ENCODE peak calls at places on chromosomes 11 and 22, in ten cellular contexts. E, Y, P, R, X, M, J, K, C and I are unnamed samples.

GRCh38 chr11:15627560-15627959 is 512.8 kb downstream of the INSC start:
- DNase-seq in E (peak; percentile 31), Y (no peak), P (peak; percentile 74), R (peak; percentile 2), X (peak; percentile 44), M (no peak), J (peak; percentile 70), K (no peak), C (no peak), I (no peak)

GRCh38 chr11:120180571-120181445 is 30.0 kb upstream of the OAF start:
- DNase-seq in E (peak; percentile 20), Y (peak; percentile 86), P (peak; percentile 90), R (peak; percentile 16), X (peak; percentile 98), M (peak; percentile 65), J (peak; percentile 85), K (peak; percentile 17), C (no peak), I (no peak)

GRCh38 chr11:1116666-1117390 is 40.9 kb upstream of the MUC5AC start:
- DNase-seq in E (no peak), Y (no peak), P (no peak), R (no peak), X (no peak), M (no peak), J (no peak), K (no peak), C (no peak), I (no peak)

GRCh38 chr11:117945047-117945820 is 16.0 kb upstream of the TMPRSS13 start:
- DNase-seq in E (no peak), Y (peak; percentile 53), P (no peak), R (no peak), X (no peak), M (no peak), J (no peak), K (no peak), C (no peak), I (no peak)

GRCh38 chr11:26953770-26954392 is 40.0 kb upstream of the FIBIN start:
- DNase-seq in E (peak; percentile 48), Y (no peak), P (peak; percentile 72), R (no peak), X (peak; percentile 74), M (no peak), J (peak; percentile 78), K (no peak), C (no peak), I (no peak)

GRCh38 chr11:62391642-62392425 is 27.0 kb upstream of the SCGB1A1 start:
- DNase-seq in E (no peak), Y (no peak), P (no peak), R (no peak), X (no peak), M (no peak), J (no peak), K (no peak), C (peak; percentile 13), I (no peak)

GRCh38 chr11:11770921-11771484 is 70.8 kb upstream of the USP47 start:
- DNase-seq in E (no peak), Y (no peak), P (no peak), R (no peak), X (no peak), M (no peak), J (no peak), K (no peak), C (no peak), I (no peak)

GRCh38 chr11:115182282-115182952 is 321.8 kb downstream of the CADM1 start:
- DNase-seq in E (no peak), Y (no peak), P (no peak), R (no peak), X (no peak), M (no peak), J (no peak), K (no peak), C (no peak), I (no peak)

GRCh38 chr22:27857441-27857840 is 55.9 kb upstream of the MN1 start:
- DNase-seq in E (peak; percentile 24), Y (no peak), P (peak; percentile 72), R (no peak), X (peak; percentile 85), M (no peak), J (peak; percentile 51), K (no peak), C (no peak), I (no peak)

DNA sequence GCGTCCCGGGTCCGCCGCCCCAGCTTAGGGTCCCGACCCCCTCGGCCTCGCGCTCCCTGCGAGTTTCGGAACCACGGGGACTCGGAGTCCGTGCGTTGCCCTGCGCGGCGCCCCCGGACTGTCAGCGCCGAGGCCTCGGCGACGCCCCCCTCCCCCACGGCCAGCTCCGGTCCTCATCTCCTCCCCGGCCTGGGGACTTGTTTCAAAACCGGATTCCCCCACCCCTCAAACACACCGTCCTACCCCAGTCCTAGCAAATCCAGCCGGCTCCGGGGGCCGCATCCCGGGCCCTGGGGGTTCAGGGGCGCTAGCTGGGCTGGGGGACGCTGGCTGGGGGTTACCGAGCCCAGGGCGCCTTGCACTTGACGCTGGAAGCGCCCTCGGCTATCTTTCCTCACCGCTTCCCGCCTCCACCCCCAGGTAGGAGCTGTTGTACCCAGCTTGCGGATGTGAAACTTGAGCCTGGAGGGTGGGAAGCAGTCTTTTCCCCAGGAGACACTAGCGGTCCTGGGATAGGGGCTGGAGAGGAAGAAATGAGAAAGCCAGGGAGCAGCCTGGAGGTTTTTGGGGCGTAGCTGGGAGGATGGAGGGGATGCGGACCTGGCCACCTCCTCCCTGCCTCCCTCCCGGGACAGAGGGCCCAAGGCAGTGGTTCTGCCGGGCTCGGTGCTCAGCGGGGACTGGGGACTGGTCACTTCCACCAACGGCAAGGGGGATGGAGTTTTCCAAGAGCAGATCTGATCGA is 560 bp downstream of the FBLN1 start:
- DNase-seq in E (peak; percentile 34), Y (peak; percentile 76), P (no peak), R (no peak), X (peak; percentile 44), M (peak; percentile 68), J (no peak), K (no peak), C (no peak), I (no peak)
- H3K4me1 ChIP-seq in E (peaks cover 22% of the 10 kb centered on the region), Y (peaks cover 27% of the 10 kb centered on the region), P (peaks cover 25% of the 10 kb centered on the region), R (no peaks in the 10 kb centered on the region), X (peaks cover 24% of the 10 kb centered on the region), M (peaks cover 30% of the 10 kb centered on the region), J (peaks cover 2% of the 10 kb centered on the region), K (no peaks in the 10 kb centered on the region), C (no peaks in the 10 kb centered on the region), I (no peaks in the 10 kb centered on the region)

GRCh38 chr11:72816404-72816990 is 2.3 kb downstream of the ATG16L2 start:
- DNase-seq in E (no peak), Y (no peak), P (peak; percentile 18), R (no peak), X (no peak), M (no peak), J (no peak), K (no peak), C (no peak), I (no peak)
- H3K9ac ChIP-seq in E (no peak overlapping the region), Y (no peak overlapping the region), P (no peak overlapping the region), R (no peak overlapping the region), X (no peak overlapping the region), M (no peak overlapping the region), J (no peak overlapping the region), K (no peak overlapping the region), C (no peak overlapping the region), I (no peak overlapping the region)

GRCh38 chr22:36340621-36341020 is 47.1 kb downstream of the MYH9 start:
- DNase-seq in E (no peak), Y (peak; percentile 38), P (no peak), R (no peak), X (no peak), M (no peak), J (no peak), K (no peak), C (peak; percentile 38), I (no peak)

GRCh38 chr22:36343070-36343719 is 44.6 kb downstream of the MYH9 start:
- DNase-seq in E (no peak), Y (no peak), P (no peak), R (no peak), X (no peak), M (no peak), J (no peak), K (no peak), C (no peak), I (no peak)

GRCh38 chr22:36341640-36342041 is 46.1 kb downstream of the MYH9 start:
- DNase-seq in E (no peak), Y (no peak), P (no peak), R (no peak), X (no peak), M (no peak), J (no peak), K (no peak), C (no peak), I (no peak)

GRCh38 chr22:36344106-36344827 is 43.5 kb downstream of the MYH9 start:
- DNase-seq in E (no peak), Y (no peak), P (no peak), R (no peak), X (no peak), M (no peak), J (no peak), K (no peak), C (no peak), I (no peak)

GRCh38 chr22:36343720-36344105 is 44.1 kb downstream of the MYH9 start:
- DNase-seq in E (no peak), Y (no peak), P (no peak), R (no peak), X (no peak), M (no peak), J (no peak), K (no peak), C (no peak), I (no peak)
- H3K4me1 ChIP-seq in E (peaks cover 68% of the 10 kb centered on the region), Y (peaks cover 13% of the 10 kb centered on the region), P (peaks cover 28% of the 10 kb centered on the region), R (no peaks in the 10 kb centered on the region), X (peaks cover 13% of the 10 kb centered on the region), M (peaks cover 17% of the 10 kb centered on the region), J (peaks cover 44% of the 10 kb centered on the region), K (peaks cover 21% of the 10 kb centered on the region), C (no peaks in the 10 kb centered on the region), I (peaks cover 17% of the 10 kb centered on the region)

GRCh38 chr11:73227571-73228211 is 9.6 kb downstream of the P2RY2 start:
- DNase-seq in E (peak; percentile 81), Y (no peak), P (no peak), R (peak; percentile 96), X (no peak), M (no peak), J (no peak), K (peak; percentile 88), C (peak; percentile 44), I (no peak)
- H3K9ac ChIP-seq in E (no peak overlapping the region), Y (no peak overlapping the region), P (no peak overlapping the region), R (no peak overlapping the region), X (no peak overlapping the region), M (no peak overlapping the region), J (no peak overlapping the region), K (no peak overlapping the region), C (no peak overlapping the region), I (no peak overlapping the region)

DNA sequence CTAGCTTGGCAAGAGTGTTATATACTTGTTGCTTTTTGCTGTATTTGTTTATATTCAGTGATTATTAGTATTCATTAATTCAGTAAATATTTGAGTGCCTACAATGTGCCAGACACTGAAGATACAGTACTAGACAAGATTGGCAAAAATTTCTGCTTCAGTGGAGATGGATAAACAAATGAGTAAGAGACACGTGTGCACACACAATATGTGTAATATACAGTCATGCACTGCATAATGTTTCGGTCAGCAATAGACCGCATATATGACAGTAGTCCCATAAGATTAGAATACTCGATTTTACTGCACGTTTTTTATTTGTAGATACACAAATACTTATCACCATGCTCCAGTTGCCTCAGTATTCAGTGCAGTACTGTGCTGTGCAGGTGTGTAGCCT is 104.9 kb upstream of the GAL start:
- DNase-seq in E (no peak), Y (no peak), P (peak; percentile 67), R (peak; percentile 95), X (no peak), M (no peak), J (peak; percentile 58), K (no peak), C (no peak), I (no peak)
- H3K4me1 ChIP-seq in E (peaks cover 8% of the 10 kb centered on the region), Y (no peaks in the 10 kb centered on the region), P (peaks cover 9% of the 10 kb centered on the region), R (peaks cover 20% of the 10 kb centered on the region), X (peaks cover 22% of the 10 kb centered on the region), M (no peaks in the 10 kb centered on the region), J (peaks cover 3% of the 10 kb centered on the region), K (no peaks in the 10 kb centered on the region), C (no peaks in the 10 kb centered on the region), I (peaks cover 4% of the 10 kb centered on the region)

GRCh38 chr22:35725521-35725920 is 7.8 kb downstream of the APOL5 start:
- DNase-seq in E (no peak), Y (no peak), P (no peak), R (no peak), X (no peak), M (no peak), J (no peak), K (no peak), C (no peak), I (no peak)
- H3K9ac ChIP-seq in E (no peak overlapping the region), Y (no peak overlapping the region), P (no peak overlapping the region), R (no peak overlapping the region), X (no peak overlapping the region), M (no peak overlapping the region), J (no peak overlapping the region), K (no peak overlapping the region), C (no peak overlapping the region), I (no peak overlapping the region)